ENCODE peak calls at places on chromosomes 6 and 20, in ten cellular contexts. One of them, this sample, is unnamed.

GRCh38 chr6:41392249-41392648 is 56.8 kb downstream of the NCR2 start:
- DNase-seq in astrocyte: no peak
- DNase-seq in prostate gland: no peak
- DNase-seq in tibial artery: no peak
- DNase-seq in cardiac muscle cell: no peak
- DNase-seq in psoas muscle: no peak
- DNase-seq in heart right ventricle: no peak
- DNase-seq in PC-3: no peak
- DNase-seq in foreskin keratinocyte: no peak
- DNase-seq in esophagus squamous epithelium: no peak
- DNase-seq in this sample: no peak

GRCh38 chr6:154058963-154059680 is 20.1 kb downstream of the OPRM1 start:
- DNase-seq in astrocyte: no peak
- DNase-seq in heart right ventricle: no peak
- DNase-seq in psoas muscle: no peak
- DNase-seq in prostate gland: no peak
- DNase-seq in cardiac muscle cell: no peak
- DNase-seq in esophagus squamous epithelium: no peak
- DNase-seq in tibial artery: no peak
- DNase-seq in foreskin keratinocyte: no peak
- DNase-seq in PC-3: no peak
- DNase-seq in this sample: no peak

GRCh38 chr6:30880563-30881252 is 3.6 kb upstream of the DDR1 start:
- DNase-seq in prostate gland: no peak
- DNase-seq in psoas muscle: no peak
- DNase-seq in cardiac muscle cell: no peak
- DNase-seq in tibial artery: no peak
- DNase-seq in heart right ventricle: no peak
- DNase-seq in astrocyte: no peak
- DNase-seq in PC-3: no peak
- DNase-seq in esophagus squamous epithelium: no peak
- DNase-seq in foreskin keratinocyte: no peak
- DNase-seq in this sample: no peak

GRCh38 chr6:100470721-100471120 is 6.0 kb upstream of the SIM1 start:
- DNase-seq in esophagus squamous epithelium: no peak
- DNase-seq in heart right ventricle: no peak
- DNase-seq in foreskin keratinocyte: no peak
- DNase-seq in psoas muscle: no peak
- DNase-seq in PC-3: peak; percentile 8
- DNase-seq in prostate gland: no peak
- DNase-seq in tibial artery: no peak
- DNase-seq in cardiac muscle cell: no peak
- DNase-seq in astrocyte: no peak
- DNase-seq in this sample: no peak

GRCh38 chr20:19249515-19249914 is 37.1 kb downstream of the SLC24A3 start:
- DNase-seq in cardiac muscle cell: peak; percentile 33
- DNase-seq in psoas muscle: no peak
- DNase-seq in prostate gland: no peak
- DNase-seq in esophagus squamous epithelium: no peak
- DNase-seq in astrocyte: no peak
- DNase-seq in tibial artery: no peak
- DNase-seq in foreskin keratinocyte: no peak
- DNase-seq in heart right ventricle: no peak
- DNase-seq in PC-3: peak; percentile 45
- DNase-seq in this sample: no peak

GRCh38 chr20:51481311-51481997 is 61.1 kb downstream of the NFATC2 start:
- DNase-seq in tibial artery: peak; percentile 49
- DNase-seq in astrocyte: no peak
- DNase-seq in esophagus squamous epithelium: no peak
- DNase-seq in cardiac muscle cell: no peak
- DNase-seq in psoas muscle: no peak
- DNase-seq in foreskin keratinocyte: no peak
- DNase-seq in heart right ventricle: no peak
- DNase-seq in prostate gland: no peak
- DNase-seq in PC-3: no peak
- DNase-seq in this sample: no peak

GRCh38 chr20:63979221-63979548 is 257 bp downstream of the SAMD10 start:
- DNase-seq in esophagus squamous epithelium: no peak
- DNase-seq in tibial artery: no peak
- DNase-seq in heart right ventricle: no peak
- DNase-seq in PC-3: no peak
- DNase-seq in cardiac muscle cell: no peak
- DNase-seq in prostate gland: no peak
- DNase-seq in psoas muscle: no peak
- DNase-seq in foreskin keratinocyte: no peak
- DNase-seq in astrocyte: no peak
- DNase-seq in this sample: no peak

GRCh38 chr20:46388945-46389344 is 17.5 kb downstream of the ELMO2 start:
- DNase-seq in tibial artery: no peak
- DNase-seq in cardiac muscle cell: no peak
- DNase-seq in heart right ventricle: no peak
- DNase-seq in astrocyte: no peak
- DNase-seq in PC-3: no peak
- DNase-seq in esophagus squamous epithelium: no peak
- DNase-seq in psoas muscle: peak; percentile 87
- DNase-seq in foreskin keratinocyte: no peak
- DNase-seq in prostate gland: no peak
- DNase-seq in this sample: peak; percentile 74

GRCh38 chr6:123569575-123569974 is 67.2 kb downstream of the TRDN start:
- DNase-seq in heart right ventricle: no peak
- DNase-seq in tibial artery: no peak
- DNase-seq in cardiac muscle cell: no peak
- DNase-seq in foreskin keratinocyte: no peak
- DNase-seq in PC-3: no peak
- DNase-seq in esophagus squamous epithelium: no peak
- DNase-seq in astrocyte: no peak
- DNase-seq in prostate gland: no peak
- DNase-seq in psoas muscle: no peak
- DNase-seq in this sample: no peak

GRCh38 chr6:15816661-15817060 is 153.8 kb upstream of the DTNBP1 start:
- DNase-seq in astrocyte: no peak
- DNase-seq in PC-3: no peak
- DNase-seq in foreskin keratinocyte: no peak
- DNase-seq in prostate gland: no peak
- DNase-seq in tibial artery: no peak
- DNase-seq in psoas muscle: no peak
- DNase-seq in cardiac muscle cell: no peak
- DNase-seq in esophagus squamous epithelium: no peak
- DNase-seq in heart right ventricle: no peak
- DNase-seq in this sample: no peak

GRCh38 chr6:9593566-9593965 is 821.3 kb downstream of the TFAP2A start:
- DNase-seq in tibial artery: no peak
- DNase-seq in cardiac muscle cell: no peak
- DNase-seq in astrocyte: no peak
- DNase-seq in esophagus squamous epithelium: no peak
- DNase-seq in foreskin keratinocyte: peak; percentile 20
- DNase-seq in PC-3: peak; percentile 17
- DNase-seq in psoas muscle: no peak
- DNase-seq in heart right ventricle: no peak
- DNase-seq in prostate gland: no peak
- DNase-seq in this sample: no peak

GRCh38 chr6:13012977-13013680 is 296.6 kb downstream of the PHACTR1 start:
- DNase-seq in esophagus squamous epithelium: no peak
- DNase-seq in heart right ventricle: peak; percentile 52
- DNase-seq in cardiac muscle cell: peak; percentile 37
- DNase-seq in astrocyte: no peak
- DNase-seq in tibial artery: peak; percentile 72
- DNase-seq in prostate gland: no peak
- DNase-seq in PC-3: no peak
- DNase-seq in psoas muscle: no peak
- DNase-seq in foreskin keratinocyte: no peak
- DNase-seq in this sample: no peak

GRCh38 chr6:137754366-137754765 is 112.7 kb upstream of the TNFAIP3 start:
- DNase-seq in PC-3: no peak
- DNase-seq in psoas muscle: no peak
- DNase-seq in esophagus squamous epithelium: no peak
- DNase-seq in astrocyte: no peak
- DNase-seq in tibial artery: no peak
- DNase-seq in heart right ventricle: no peak
- DNase-seq in foreskin keratinocyte: no peak
- DNase-seq in cardiac muscle cell: no peak
- DNase-seq in prostate gland: no peak
- DNase-seq in this sample: no peak

GRCh38 chr6:148932731-148933130 is 185.9 kb downstream of the UST start:
- DNase-seq in prostate gland: no peak
- DNase-seq in PC-3: no peak
- DNase-seq in psoas muscle: no peak
- DNase-seq in foreskin keratinocyte: no peak
- DNase-seq in heart right ventricle: no peak
- DNase-seq in tibial artery: no peak
- DNase-seq in astrocyte: peak; percentile 49
- DNase-seq in esophagus squamous epithelium: no peak
- DNase-seq in cardiac muscle cell: peak; percentile 64
- DNase-seq in this sample: no peak

GRCh38 chr6:22980446-22980845 is 411.1 kb downstream of the HDGFL1 start:
- DNase-seq in PC-3: peak; percentile 49
- DNase-seq in prostate gland: no peak
- DNase-seq in psoas muscle: no peak
- DNase-seq in esophagus squamous epithelium: no peak
- DNase-seq in heart right ventricle: no peak
- DNase-seq in cardiac muscle cell: peak; percentile 25
- DNase-seq in astrocyte: no peak
- DNase-seq in tibial artery: no peak
- DNase-seq in foreskin keratinocyte: no peak
- DNase-seq in this sample: no peak

GRCh38 chr6:133613231-133613630 is 275.7 kb upstream of the TCF21 start:
- DNase-seq in heart right ventricle: no peak
- DNase-seq in PC-3: no peak
- DNase-seq in psoas muscle: no peak
- DNase-seq in cardiac muscle cell: no peak
- DNase-seq in foreskin keratinocyte: no peak
- DNase-seq in tibial artery: no peak
- DNase-seq in astrocyte: no peak
- DNase-seq in prostate gland: no peak
- DNase-seq in esophagus squamous epithelium: no peak
- DNase-seq in this sample: no peak

GRCh38 chr6:28864321-28864923 is 59.4 kb downstream of the TRIM27 start:
- DNase-seq in astrocyte: no peak
- DNase-seq in heart right ventricle: peak; percentile 35
- DNase-seq in psoas muscle: no peak
- DNase-seq in foreskin keratinocyte: peak; percentile 46
- DNase-seq in PC-3: no peak
- DNase-seq in prostate gland: peak; percentile 78
- DNase-seq in cardiac muscle cell: no peak
- DNase-seq in esophagus squamous epithelium: no peak
- DNase-seq in tibial artery: no peak
- DNase-seq in this sample: no peak
- TF ChIP-seq CTCF in astrocyte: peak; percentile 12
- TF ChIP-seq CTCF in heart right ventricle: no peak
- TF ChIP-seq CTCF in psoas muscle: no peak
- TF ChIP-seq CTCF in foreskin keratinocyte: peak; percentile 64
- TF ChIP-seq CTCF in PC-3: peak; percentile 64
- TF ChIP-seq CTCF in prostate gland: no peak
- TF ChIP-seq CTCF in cardiac muscle cell: no peak
- TF ChIP-seq CTCF in esophagus squamous epithelium: no peak
- TF ChIP-seq CTCF in tibial artery: no peak
- TF ChIP-seq CTCF in this sample: no peak

DNA sequence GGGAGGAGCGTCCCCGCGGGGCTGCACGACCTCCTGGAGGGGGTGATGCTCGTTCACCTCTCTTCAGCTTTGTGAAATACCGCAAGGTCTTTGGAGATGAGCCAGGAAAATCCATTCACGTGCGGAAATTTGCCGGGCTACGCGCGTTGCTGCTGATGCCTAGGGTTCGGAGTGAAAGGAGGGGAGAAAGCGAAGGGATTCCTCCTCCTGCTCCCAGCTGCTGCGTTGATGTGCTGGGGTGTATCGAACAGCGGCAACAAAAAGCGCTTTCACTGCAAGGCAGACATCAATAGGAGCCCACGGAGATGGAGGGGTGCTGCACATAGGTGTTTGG is 391 bp upstream of the B3GAT2 start:
- DNase-seq in tibial artery: no peak
- DNase-seq in psoas muscle: no peak
- DNase-seq in astrocyte: no peak
- DNase-seq in heart right ventricle: no peak
- DNase-seq in prostate gland: no peak
- DNase-seq in cardiac muscle cell: peak; percentile 20
- DNase-seq in foreskin keratinocyte: no peak
- DNase-seq in esophagus squamous epithelium: no peak
- DNase-seq in PC-3: no peak
- DNase-seq in this sample: no peak
- H3K4me1 ChIP-seq in tibial artery: peaks cover 15% of the 10 kb centered on the region
- H3K4me1 ChIP-seq in psoas muscle: no peaks in the 10 kb centered on the region
- H3K4me1 ChIP-seq in astrocyte: peaks cover 14% of the 10 kb centered on the region
- H3K4me1 ChIP-seq in heart right ventricle: peaks cover 21% of the 10 kb centered on the region
- H3K4me1 ChIP-seq in prostate gland: peaks cover 5% of the 10 kb centered on the region
- H3K4me1 ChIP-seq in cardiac muscle cell: peaks cover 3% of the 10 kb centered on the region
- H3K4me1 ChIP-seq in foreskin keratinocyte: no peaks in the 10 kb centered on the region
- H3K4me1 ChIP-seq in esophagus squamous epithelium: peaks cover 27% of the 10 kb centered on the region
- H3K4me1 ChIP-seq in PC-3: peaks cover 3% of the 10 kb centered on the region
- H3K4me1 ChIP-seq in this sample: peaks cover 25% of the 10 kb centered on the region

DNA sequence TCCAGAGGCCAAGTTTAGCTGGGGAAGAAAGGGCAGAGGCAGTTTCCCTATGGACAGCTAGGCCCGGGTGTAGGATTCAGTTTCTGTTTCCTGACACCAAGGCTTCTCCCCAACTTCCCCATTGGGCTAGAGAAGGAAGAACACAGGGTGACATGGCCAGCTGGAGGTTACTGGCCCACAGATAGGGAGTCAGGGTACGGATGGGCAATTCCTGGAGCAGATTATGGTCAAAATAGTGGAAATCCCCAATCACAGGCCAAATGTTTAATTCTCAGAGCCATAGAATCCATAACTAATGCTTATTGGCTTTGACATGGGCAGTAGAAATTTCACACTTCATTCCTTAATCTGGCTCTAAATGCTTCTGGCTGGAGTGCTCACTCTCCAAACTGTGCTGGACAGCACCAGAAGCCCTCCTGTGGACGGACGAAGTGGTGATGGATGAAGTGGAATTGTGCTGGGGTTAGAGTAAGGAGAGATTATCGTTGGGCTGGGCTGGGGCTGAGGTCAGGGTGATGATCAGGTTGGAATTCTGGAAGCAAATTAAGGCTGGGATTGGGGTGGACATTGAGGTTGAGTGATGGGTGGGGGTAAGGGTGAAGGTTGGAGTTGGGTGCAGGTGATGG is 869 bp downstream of the SIGLEC1 start:
- DNase-seq in foreskin keratinocyte: no peak
- DNase-seq in cardiac muscle cell: no peak
- DNase-seq in prostate gland: no peak
- DNase-seq in heart right ventricle: no peak
- DNase-seq in astrocyte: no peak
- DNase-seq in esophagus squamous epithelium: no peak
- DNase-seq in PC-3: no peak
- DNase-seq in psoas muscle: no peak
- DNase-seq in tibial artery: no peak
- DNase-seq in this sample: no peak
- TF ChIP-seq CTCF in foreskin keratinocyte: no peak
- TF ChIP-seq CTCF in cardiac muscle cell: no peak
- TF ChIP-seq CTCF in prostate gland: no peak
- TF ChIP-seq CTCF in heart right ventricle: no peak
- TF ChIP-seq CTCF in astrocyte: no peak
- TF ChIP-seq CTCF in esophagus squamous epithelium: no peak
- TF ChIP-seq CTCF in PC-3: no peak
- TF ChIP-seq CTCF in psoas muscle: no peak
- TF ChIP-seq CTCF in tibial artery: no peak
- TF ChIP-seq CTCF in this sample: no peak

DNA sequence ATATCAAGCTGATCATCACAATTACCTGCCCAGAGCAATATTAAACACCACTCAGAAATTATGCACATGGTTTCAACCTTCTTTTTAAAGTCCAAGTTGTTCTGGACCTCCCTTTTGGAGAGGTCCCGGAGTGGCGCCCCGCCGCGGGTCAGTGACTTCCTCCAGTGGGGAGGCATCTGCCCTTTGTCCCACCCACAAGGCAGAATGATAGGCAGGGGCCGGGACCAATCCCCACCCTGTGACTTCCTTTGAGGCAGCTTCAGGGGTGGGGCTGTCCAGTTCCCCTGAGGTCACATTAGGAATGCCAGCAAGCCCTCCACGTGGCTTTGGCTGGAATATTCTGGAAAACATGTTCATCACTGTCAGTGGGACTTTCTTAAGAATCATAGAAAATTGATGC is 207.0 kb downstream of the ANKRD60 start:
- DNase-seq in cardiac muscle cell: peak; percentile 7
- DNase-seq in PC-3: no peak
- DNase-seq in esophagus squamous epithelium: no peak
- DNase-seq in prostate gland: no peak
- DNase-seq in foreskin keratinocyte: no peak
- DNase-seq in heart right ventricle: peak; percentile 76
- DNase-seq in tibial artery: no peak
- DNase-seq in psoas muscle: peak; percentile 76
- DNase-seq in astrocyte: no peak
- DNase-seq in this sample: peak; percentile 77
- H3K4me1 ChIP-seq in cardiac muscle cell: no peaks in the 10 kb centered on the region
- H3K4me1 ChIP-seq in PC-3: peaks cover 41% of the 10 kb centered on the region
- H3K4me1 ChIP-seq in esophagus squamous epithelium: peaks cover 14% of the 10 kb centered on the region
- H3K4me1 ChIP-seq in prostate gland: peaks cover 3% of the 10 kb centered on the region
- H3K4me1 ChIP-seq in foreskin keratinocyte: peaks cover 13% of the 10 kb centered on the region
- H3K4me1 ChIP-seq in heart right ventricle: peaks cover 17% of the 10 kb centered on the region
- H3K4me1 ChIP-seq in tibial artery: peaks cover 18% of the 10 kb centered on the region
- H3K4me1 ChIP-seq in psoas muscle: peaks cover 11% of the 10 kb centered on the region
- H3K4me1 ChIP-seq in astrocyte: peaks cover 38% of the 10 kb centered on the region
- H3K4me1 ChIP-seq in this sample: no peaks in the 10 kb centered on the region